ENCODE peak calls at places on chromosomes 7 and 10, in ten cellular contexts. P is astrocyte of the cerebellum; G is NB4; C is GM12891; Z is glutamatergic neuron; F is psoas muscle; D is NCI-H2029 treated with DMSO at 0.1 percent for 48 hours; S is stimulated activated CD4-positive, alpha-beta T cell treated with anti-CD3 and anti-CD28 coated beads, Interleukin-2, amount 100 ng/mL, for 24 hours; R is activated T-helper 9 cell treated with anti-CD3 and anti-CD28 coated beads, Interleukin-2, amount 50 U/mL, for 16 hours; T is prostate gland. L is an unnamed sample.

GRCh38 chr10:131043039-131043691 is 268.4 kb downstream of the TCERG1L start:
- DNase-seq in G (no peak), D (peak), P (no peak), R (no peak), C (no peak), F (no peak), Z (no peak), T (no peak), S (no peak), L (peak)

GRCh38 chr10:117365612-117366011 is 9.6 kb downstream of the PDZD8 start:
- DNase-seq in P (no peak), G (no peak), C (no peak), F (no peak), T (no peak), S (no peak), R (no peak), D (no peak), Z (no peak), L (no peak)

GRCh38 chr10:76432274-76433012 is 1001.0 kb downstream of the LRMDA start:
- DNase-seq in D (no peak), P (peak), S (no peak), Z (no peak), G (no peak), C (no peak), F (peak), R (no peak), T (no peak), L (no peak)

GRCh38 chr7:141483044-141483443 is 68.2 kb upstream of the AGK start:
- DNase-seq in F (no peak), C (no peak), Z (no peak), S (no peak), R (no peak), D (no peak), T (no peak), G (no peak), P (no peak), L (no peak)

GRCh38 chr10:133276435-133277201 is at the start of gene ADAM8:
- DNase-seq in T (no peak), F (no peak), C (peak), P (no peak), S (peak), D (no peak), Z (peak), R (peak), G (no peak), L (no peak)

GRCh38 chr10:101938316-101939272 is 95.0 kb upstream of the KCNIP2 start:
- DNase-seq in C (no peak), S (no peak), Z (no peak), G (no peak), F (no peak), T (no peak), R (no peak), D (no peak), P (peak), L (no peak)

GRCh38 chr7:105354383-105354782 is 34.3 kb downstream of the SRPK2 start:
- DNase-seq in D (no peak), T (no peak), R (no peak), F (no peak), C (no peak), Z (no peak), G (no peak), S (no peak), P (no peak), L (no peak)

GRCh38 chr7:96143495-96144259 is 178.2 kb downstream of the SLC25A13 start:
- DNase-seq in S (no peak), F (no peak), R (no peak), P (no peak), C (no peak), T (no peak), D (no peak), G (no peak), Z (no peak), L (no peak)

GRCh38 chr10:103800789-103801540 is 54.4 kb downstream of the SH3PXD2A start:
- DNase-seq in D (no peak), R (peak), C (peak), Z (no peak), P (no peak), S (peak), T (peak), G (peak), F (no peak), L (no peak)

GRCh38 chr7:601573-602340 is 82.1 kb upstream of the PDGFA start:
- DNase-seq in S (peak), C (peak), G (peak), R (peak), D (no peak), T (no peak), P (no peak), F (peak), Z (no peak), L (no peak)

GRCh38 chr7:38751416-38751815 is 120.2 kb upstream of the AMPH start:
- DNase-seq in G (no peak), P (no peak), S (no peak), F (no peak), Z (no peak), C (no peak), R (no peak), T (no peak), D (no peak), L (no peak)